ENCODE peak calls at places on chromosomes 3 and 15, in four cellular contexts. One of them, this sample, is unnamed.

GRCh38 chr3:128488995-128489859 is 3.8 kb downstream of the GATA2 start:
- DNase-seq in colonic mucosa: peak; percentile 52
- DNase-seq in heart right ventricle: peak; percentile 84
- DNase-seq in Panc1: no peak
- DNase-seq in this sample: no peak

GRCh38 chr3:40258555-40258954 is 51.0 kb upstream of the EIF1B start:
- DNase-seq in heart right ventricle: no peak
- DNase-seq in colonic mucosa: no peak
- DNase-seq in Panc1: no peak
- DNase-seq in this sample: no peak

GRCh38 chr15:68311464-68311835 is 33.9 kb downstream of the FEM1B start:
- DNase-seq in Panc1: no peak
- DNase-seq in heart right ventricle: no peak
- DNase-seq in colonic mucosa: no peak
- DNase-seq in this sample: no peak

GRCh38 chr3:5022966-5023776 is 43.9 kb downstream of the BHLHE40 start:
- DNase-seq in heart right ventricle: no peak
- DNase-seq in Panc1: peak; percentile 93
- DNase-seq in colonic mucosa: no peak
- DNase-seq in this sample: no peak

GRCh38 chr3:127408022-127408683 is 120.3 kb upstream of the PRR20G start:
- DNase-seq in heart right ventricle: peak; percentile 4
- DNase-seq in colonic mucosa: peak; percentile 9
- DNase-seq in Panc1: no peak
- DNase-seq in this sample: no peak

GRCh38 chr3:25849101-25849500 is 59.2 kb downstream of the OXSM start:
- DNase-seq in colonic mucosa: no peak
- DNase-seq in Panc1: no peak
- DNase-seq in heart right ventricle: no peak
- DNase-seq in this sample: no peak

GRCh38 chr3:71173421-71173975 is 410.0 kb downstream of the FOXP1 start:
- DNase-seq in heart right ventricle: no peak
- DNase-seq in colonic mucosa: no peak
- DNase-seq in Panc1: no peak
- DNase-seq in this sample: no peak

GRCh38 chr3:78754066-78754743 is 1013.6 kb downstream of the ROBO1 start:
- DNase-seq in Panc1: no peak
- DNase-seq in colonic mucosa: no peak
- DNase-seq in heart right ventricle: no peak
- DNase-seq in this sample: no peak

GRCh38 chr3:182255095-182255600 is 538.2 kb upstream of the ATP11B start:
- DNase-seq in colonic mucosa: no peak
- DNase-seq in heart right ventricle: no peak
- DNase-seq in Panc1: no peak
- DNase-seq in this sample: no peak

GRCh38 chr3:28050895-28051294 is 190.5 kb upstream of the CMC1 start:
- DNase-seq in heart right ventricle: no peak
- DNase-seq in colonic mucosa: peak; percentile 56
- DNase-seq in Panc1: peak; percentile 53
- DNase-seq in this sample: no peak

GRCh38 chr3:104886220-104886995 is 480.3 kb upstream of the ALCAM start:
- DNase-seq in colonic mucosa: no peak
- DNase-seq in Panc1: no peak
- DNase-seq in heart right ventricle: no peak
- DNase-seq in this sample: no peak

DNA sequence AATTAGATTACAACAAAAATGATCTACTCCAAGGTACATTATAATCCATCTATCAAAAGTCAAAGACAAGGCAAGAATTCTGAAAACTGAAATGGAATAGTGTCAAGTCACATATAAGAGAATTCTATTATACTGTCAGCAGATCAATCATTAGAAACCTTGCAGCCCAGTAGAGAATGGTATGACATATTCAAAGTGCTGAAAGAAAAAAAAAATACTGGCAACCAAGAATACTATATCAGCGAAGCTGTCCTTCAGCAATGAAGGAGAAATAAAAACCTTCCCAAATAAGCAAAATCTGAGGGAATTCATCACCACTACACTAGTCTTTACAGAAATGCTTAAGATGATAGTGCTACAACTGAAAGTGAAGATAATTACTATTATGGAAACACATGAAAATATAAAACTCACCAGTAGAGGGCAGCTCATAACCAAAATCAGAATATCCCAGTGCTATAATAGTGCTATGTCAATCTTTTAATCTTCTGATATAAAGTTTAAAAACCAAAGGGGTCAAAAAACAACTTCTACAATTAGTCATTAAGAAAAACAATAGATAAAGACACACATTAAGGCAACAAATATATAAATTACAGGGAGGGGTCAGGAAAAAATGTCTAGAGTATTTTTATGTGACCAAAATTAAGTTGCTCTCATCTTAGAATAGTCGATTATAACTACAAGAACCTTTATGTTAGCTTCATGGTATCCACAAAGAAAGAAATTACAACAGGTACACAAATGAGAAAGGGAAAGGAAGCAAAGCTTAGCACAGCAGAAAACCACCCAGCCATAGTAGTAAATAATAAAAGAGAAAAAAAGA is 190.7 kb upstream of the CNTN6 start:
- DNase-seq in colonic mucosa: no peak
- DNase-seq in Panc1: no peak
- DNase-seq in heart right ventricle: no peak
- DNase-seq in this sample: no peak
- TF ChIP-seq CTCF in colonic mucosa: peak; percentile 11
- TF ChIP-seq CTCF in Panc1: peak; percentile 40
- TF ChIP-seq CTCF in heart right ventricle: no peak
- TF ChIP-seq CTCF in this sample: peak; percentile 25

DNA sequence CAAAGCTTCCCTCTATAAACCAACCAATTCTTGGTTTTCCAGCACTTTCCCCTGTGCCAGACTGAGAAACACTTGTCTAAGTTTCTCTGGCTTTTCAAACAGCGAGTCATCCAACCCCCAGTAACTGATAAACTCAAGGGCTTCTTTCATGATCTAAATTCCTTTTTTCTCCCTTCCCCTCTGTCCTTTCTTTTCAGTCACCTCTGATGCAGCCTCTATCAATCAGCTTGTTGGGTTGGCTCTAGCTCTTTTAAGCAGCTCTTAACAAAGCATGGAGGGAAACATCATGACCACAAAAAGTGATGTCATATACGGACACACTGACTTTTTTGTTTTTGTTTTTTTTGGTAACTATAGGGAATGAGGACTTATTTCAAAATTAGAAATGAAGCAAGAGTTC is 456.9 kb upstream of the ONECUT1 start:
- DNase-seq in heart right ventricle: no peak
- DNase-seq in colonic mucosa: no peak
- DNase-seq in Panc1: no peak
- DNase-seq in this sample: no peak
- H3K4me1 ChIP-seq in heart right ventricle: no peaks in the 10 kb centered on the region
- H3K4me1 ChIP-seq in colonic mucosa: no peaks in the 10 kb centered on the region
- H3K4me1 ChIP-seq in Panc1: no peaks in the 10 kb centered on the region
- H3K4me1 ChIP-seq in this sample: no peaks in the 10 kb centered on the region

DNA sequence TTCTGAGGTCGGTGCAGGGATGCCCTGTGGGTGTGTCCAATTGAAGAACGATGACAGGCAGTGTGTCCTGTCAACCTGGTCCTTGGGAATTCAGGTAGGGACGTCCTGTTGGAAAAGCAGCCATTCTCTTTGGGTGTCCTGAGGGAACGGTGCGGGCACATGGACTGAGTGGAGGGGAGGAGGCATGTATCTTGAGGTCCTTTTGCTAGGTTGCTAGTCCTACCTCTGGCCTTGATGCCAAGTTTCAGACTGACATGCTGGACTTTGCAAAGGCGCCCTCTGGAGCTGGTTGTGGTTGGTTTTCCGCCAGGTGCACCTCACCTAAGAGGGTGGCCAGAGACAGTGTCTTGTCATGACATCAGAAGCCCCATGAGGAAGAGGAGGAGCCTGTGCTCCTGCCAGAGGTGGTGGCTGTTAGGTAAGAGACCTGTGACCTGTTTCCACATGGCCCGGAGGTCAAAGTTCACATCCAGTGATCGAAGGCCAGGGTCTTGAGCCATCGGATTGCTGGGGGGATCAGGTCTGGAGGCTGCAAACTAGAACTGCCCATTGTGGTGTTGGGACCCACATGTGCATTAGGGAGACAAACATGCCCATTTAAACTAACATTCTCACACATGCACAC is 106.3 kb downstream of the SNRPN start:
- DNase-seq in heart right ventricle: no peak
- DNase-seq in Panc1: no peak
- DNase-seq in colonic mucosa: no peak
- DNase-seq in this sample: peak; percentile 11
- H3K9me3 ChIP-seq in heart right ventricle: peaks cover 100% of the 10 kb centered on the region
- H3K9me3 ChIP-seq in Panc1: peaks cover 65% of the 10 kb centered on the region
- H3K9me3 ChIP-seq in colonic mucosa: peaks cover 27% of the 10 kb centered on the region
- H3K9me3 ChIP-seq in this sample: peaks cover 100% of the 10 kb centered on the region

GRCh38 chr15:72167445-72167844 is 30.1 kb downstream of the GRAMD2A start:
- DNase-seq in Panc1: no peak
- DNase-seq in colonic mucosa: no peak
- DNase-seq in heart right ventricle: no peak
- DNase-seq in this sample: no peak

GRCh38 chr15:72168833-72169232 is 28.8 kb downstream of the GRAMD2A start:
- DNase-seq in colonic mucosa: no peak
- DNase-seq in Panc1: no peak
- DNase-seq in heart right ventricle: no peak
- DNase-seq in this sample: no peak

GRCh38 chr15:72168131-72168825 is 29.3 kb downstream of the GRAMD2A start:
- DNase-seq in heart right ventricle: no peak
- DNase-seq in colonic mucosa: no peak
- DNase-seq in Panc1: no peak
- DNase-seq in this sample: no peak

GRCh38 chr15:72169236-72169920 is 28.2 kb downstream of the GRAMD2A start:
- DNase-seq in heart right ventricle: no peak
- DNase-seq in Panc1: no peak
- DNase-seq in colonic mucosa: no peak
- DNase-seq in this sample: no peak

DNA sequence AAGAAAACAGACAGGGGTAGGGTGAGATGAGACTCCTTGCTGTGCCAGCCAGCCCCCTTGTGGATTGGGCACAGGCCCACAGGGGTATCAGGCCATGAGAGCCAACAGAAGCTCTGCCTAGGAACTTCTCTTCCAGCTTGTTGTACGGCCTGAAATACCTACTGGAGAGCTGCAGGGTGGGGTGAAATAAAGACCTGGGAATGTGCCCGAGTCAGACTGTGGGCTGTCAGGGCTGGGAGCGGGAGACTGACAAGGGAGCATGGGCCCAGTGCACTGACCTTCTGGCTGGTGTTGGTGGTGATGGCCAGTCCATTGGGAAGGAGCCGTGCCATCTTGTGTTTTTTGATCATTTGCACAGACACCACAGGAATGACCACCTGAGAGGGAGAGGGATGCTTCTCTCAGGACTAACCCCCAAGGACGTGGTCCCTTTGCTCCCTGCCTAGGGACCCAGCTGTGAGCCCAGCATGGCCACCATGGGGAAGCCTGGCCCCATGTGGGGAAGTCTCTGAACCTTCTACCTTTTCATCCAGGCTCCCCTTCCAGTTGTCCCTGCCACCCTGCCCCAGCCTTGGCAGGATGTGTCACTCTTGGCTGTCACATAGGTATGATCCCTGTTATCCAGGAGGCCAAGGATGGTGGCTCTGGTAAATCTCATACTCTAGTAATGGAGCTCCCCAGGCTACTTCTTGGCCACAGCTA is 30.7 kb downstream of the GRAMD2A start:
- DNase-seq in Panc1: no peak
- DNase-seq in colonic mucosa: no peak
- DNase-seq in heart right ventricle: no peak
- DNase-seq in this sample: no peak
- TF ChIP-seq CTCF in Panc1: no peak
- TF ChIP-seq CTCF in colonic mucosa: no peak
- TF ChIP-seq CTCF in heart right ventricle: no peak
- TF ChIP-seq CTCF in this sample: no peak

DNA sequence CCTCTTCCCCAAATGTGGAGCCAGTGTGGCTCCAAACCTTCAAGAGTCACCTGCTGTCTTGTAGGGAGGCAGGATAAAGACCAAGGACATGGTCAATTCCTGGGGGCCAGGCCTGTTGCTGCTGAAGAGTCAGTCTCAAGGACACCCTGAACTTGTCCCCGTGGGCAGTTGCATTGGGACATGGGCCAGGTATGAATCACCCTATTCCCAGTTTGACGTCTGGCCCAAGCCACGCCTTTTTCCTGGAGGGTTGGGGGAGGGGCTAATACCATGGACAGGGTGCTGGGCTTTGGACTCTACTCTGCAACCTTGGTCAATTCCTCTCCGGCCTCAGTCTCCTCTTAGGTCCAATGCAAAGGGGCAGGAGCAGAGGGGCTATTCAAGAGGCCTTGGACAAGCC is 10.4 kb downstream of the ATP2B2 start:
- DNase-seq in colonic mucosa: peak; percentile 21
- DNase-seq in heart right ventricle: peak; percentile 60
- DNase-seq in Panc1: no peak
- DNase-seq in this sample: no peak
- H3K4me1 ChIP-seq in colonic mucosa: no peaks in the 10 kb centered on the region
- H3K4me1 ChIP-seq in heart right ventricle: no peaks in the 10 kb centered on the region
- H3K4me1 ChIP-seq in Panc1: no peaks in the 10 kb centered on the region
- H3K4me1 ChIP-seq in this sample: no peaks in the 10 kb centered on the region

DNA sequence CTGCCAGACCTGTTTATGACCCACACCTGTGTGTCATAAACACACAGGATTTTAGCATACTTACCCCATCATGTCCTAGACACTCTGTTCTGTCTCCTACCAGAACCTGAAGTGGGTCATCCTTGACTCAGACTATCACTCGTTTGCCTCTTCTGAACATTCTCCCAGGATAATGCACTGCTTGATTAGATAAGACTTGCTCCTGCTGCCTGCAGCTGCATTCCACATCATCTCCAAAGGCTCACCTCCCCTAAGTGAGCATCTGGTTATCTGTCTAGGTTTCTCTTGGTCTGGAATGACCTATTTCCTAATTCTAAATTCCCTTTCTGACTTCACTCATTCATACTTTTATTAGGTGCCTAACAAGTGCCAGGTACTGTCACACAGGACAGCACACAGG is 332.1 kb downstream of the NTRK3 start:
- DNase-seq in colonic mucosa: no peak
- DNase-seq in heart right ventricle: no peak
- DNase-seq in Panc1: no peak
- DNase-seq in this sample: no peak
- H3K9me3 ChIP-seq in colonic mucosa: no peaks in the 10 kb centered on the region
- H3K9me3 ChIP-seq in heart right ventricle: no peaks in the 10 kb centered on the region
- H3K9me3 ChIP-seq in Panc1: no peaks in the 10 kb centered on the region
- H3K9me3 ChIP-seq in this sample: no peaks in the 10 kb centered on the region

This sample was measured in lower lobe of right lung.